ENCODE peak calls at places on chromosomes 5 and 9, in ten cellular contexts. L, G, O, C, A, D, F, Y, Q and W are unnamed samples.

GRCh38 chr5:52786937-52787599 is 648 bp upstream of the ITGA1 start:
- DNase-seq in D (peak; percentile 23), C (peak; percentile 58), G (peak; percentile 47), L (no peak), O (peak; percentile 57), A (no peak), Q (no peak), Y (no peak), F (peak; percentile 52), W (peak; percentile 32)

GRCh38 chr9:136011703-136012496 is 50.7 kb upstream of the UBAC1 start:
- DNase-seq in F (peak; percentile 78), D (peak; percentile 18), O (peak; percentile 37), G (no peak), C (peak; percentile 90), L (peak; percentile 80), Q (no peak), A (peak; percentile 65), Y (peak; percentile 88), W (peak; percentile 74)

GRCh38 chr5:139272471-139273321 is 20.8 kb upstream of the MATR3 start:
- DNase-seq in Q (no peak), D (peak; percentile 35), A (peak; percentile 64), O (peak; percentile 71), C (peak; percentile 51), G (peak; percentile 34), L (no peak), F (peak; percentile 52), Y (no peak), W (no peak)

GRCh38 chr5:106843812-106844416 is 826.8 kb downstream of the EFNA5 start:
- DNase-seq in F (no peak), L (no peak), D (peak; percentile 24), A (peak; percentile 19), G (no peak), C (no peak), Q (peak; percentile 14), Y (no peak), O (no peak), W (no peak)

GRCh38 chr9:99712214-99712613 is 109.5 kb upstream of the NR4A3 start:
- DNase-seq in A (no peak), G (no peak), D (no peak), C (no peak), F (peak; percentile 14), L (no peak), O (no peak), Y (no peak), Q (no peak), W (no peak)

GRCh38 chr5:41527201-41527779 is 16.9 kb upstream of the PLCXD3 start:
- DNase-seq in F (peak; percentile 67), L (peak; percentile 71), Y (no peak), O (peak; percentile 98), C (peak; percentile 89), Q (no peak), G (no peak), D (no peak), A (peak; percentile 100), W (no peak)

GRCh38 chr5:145681686-145682085 is 153.5 kb downstream of the PRELID2 start:
- DNase-seq in C (peak; percentile 77), Q (peak; percentile 74), Y (no peak), D (peak; percentile 78), L (peak; percentile 74), G (peak; percentile 13), A (peak; percentile 62), O (peak; percentile 84), F (peak; percentile 88), W (no peak)

GRCh38 chr9:14419302-14419937 is 105.5 kb upstream of the NFIB start:
- DNase-seq in Q (no peak), C (no peak), O (no peak), F (no peak), G (no peak), Y (no peak), A (no peak), D (no peak), L (no peak), W (no peak)

GRCh38 chr9:16329699-16330113 is 540.8 kb downstream of the BNC2 start:
- DNase-seq in L (no peak), Y (no peak), C (no peak), A (peak; percentile 90), D (no peak), Q (no peak), O (no peak), G (no peak), F (no peak), W (no peak)

GRCh38 chr5:172798422-172799215 is 27.6 kb upstream of the DUSP1 start:
- DNase-seq in C (peak; percentile 87), A (peak; percentile 95), G (no peak), F (peak; percentile 84), Y (no peak), O (peak; percentile 95), L (no peak), D (no peak), Q (no peak), W (no peak)

DNA sequence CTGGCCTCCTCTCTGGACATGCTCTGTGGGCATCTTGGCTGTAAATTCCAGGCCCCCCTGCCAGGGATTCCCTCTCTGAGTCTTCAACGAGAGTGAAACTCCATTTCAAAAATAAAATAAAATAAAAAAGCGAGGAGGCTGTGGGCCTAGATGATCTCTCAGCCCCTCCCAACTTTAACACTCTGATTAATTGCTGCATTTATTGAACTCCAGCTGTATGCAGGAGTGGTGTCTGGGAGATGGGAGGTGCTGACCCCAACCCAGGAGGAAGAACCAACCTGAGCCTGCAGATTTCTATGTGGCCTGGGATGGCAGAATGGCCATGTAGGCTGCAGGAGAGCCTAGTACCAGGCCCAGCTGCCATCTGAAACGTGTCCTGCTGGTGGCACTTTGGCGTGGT is 154.5 kb upstream of the IER5L start:
- DNase-seq in A (no peak), C (no peak), Q (no peak), Y (no peak), F (no peak), O (no peak), D (no peak), L (no peak), G (no peak), W (no peak)
- H3K4me1 ChIP-seq in A (peaks cover 20% of the 10 kb centered on the region), C (peaks cover 26% of the 10 kb centered on the region), Q (peaks cover 18% of the 10 kb centered on the region), Y (peaks cover 18% of the 10 kb centered on the region), F (peaks cover 58% of the 10 kb centered on the region), O (peaks cover 32% of the 10 kb centered on the region), D (peaks cover 35% of the 10 kb centered on the region), L (peaks cover 27% of the 10 kb centered on the region), G (peaks cover 22% of the 10 kb centered on the region), W (peaks cover 47% of the 10 kb centered on the region)

GRCh38 chr5:115810776-115811175 is 5.7 kb downstream of the CDO1 start:
- DNase-seq in O (peak; percentile 56), Q (no peak), G (no peak), D (no peak), L (no peak), A (peak; percentile 75), C (no peak), Y (no peak), F (peak; percentile 91), W (no peak)

GRCh38 chr5:115811406-115811805 is 5.1 kb downstream of the CDO1 start:
- DNase-seq in D (no peak), C (no peak), O (no peak), A (no peak), Q (no peak), F (no peak), Y (no peak), G (no peak), L (no peak), W (no peak)

GRCh38 chr5:115809946-115810345 is 6.5 kb downstream of the CDO1 start:
- DNase-seq in O (no peak), L (no peak), F (no peak), C (no peak), Q (no peak), D (no peak), Y (no peak), G (no peak), A (no peak), W (no peak)

GRCh38 chr5:115813719-115814118 is 2.7 kb downstream of the CDO1 start:
- DNase-seq in D (no peak), Y (no peak), G (no peak), C (no peak), Q (peak; percentile 2), F (no peak), L (no peak), O (no peak), A (peak; percentile 1), W (no peak)

DNA sequence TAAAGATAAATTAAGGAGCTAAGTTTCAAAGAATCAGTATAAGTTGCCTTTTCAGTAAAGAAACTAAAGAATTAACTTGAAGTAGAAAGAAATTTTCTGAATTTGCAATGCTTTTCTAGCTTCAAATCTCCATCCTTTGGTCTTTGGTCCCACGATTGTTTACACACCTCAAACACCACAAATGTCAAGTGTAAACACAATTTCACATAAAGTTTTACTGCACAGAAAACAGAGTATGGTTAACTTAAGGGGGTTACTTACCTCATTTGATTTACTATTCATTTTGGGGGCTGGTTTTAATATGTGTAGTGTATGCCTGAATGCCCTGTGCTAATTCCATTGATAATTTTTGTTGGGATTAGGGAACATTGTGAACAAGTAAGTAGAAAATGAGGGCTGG is 4.1 kb downstream of the CDO1 start:
- DNase-seq in A (no peak), G (no peak), L (no peak), F (no peak), Q (no peak), D (no peak), C (no peak), O (no peak), Y (no peak), W (no peak)
- H3K4me3 ChIP-seq in A (no peak overlapping the region), G (no peak overlapping the region), L (no peak overlapping the region), F (no peak overlapping the region), Q (no peak overlapping the region), D (no peak overlapping the region), C (no peak overlapping the region), O (no peak overlapping the region), Y (no peak overlapping the region), W (no peak overlapping the region)

GRCh38 chr5:16487448-16487847 is 21.8 kb upstream of the ZNF622 start:
- DNase-seq in F (no peak), A (no peak), O (no peak), D (no peak), Q (no peak), G (no peak), L (no peak), Y (no peak), C (no peak), W (no peak)
- H3K4me1 ChIP-seq in F (peaks cover 9% of the 10 kb centered on the region), A (no peaks in the 10 kb centered on the region), O (peaks cover 4% of the 10 kb centered on the region), D (no peaks in the 10 kb centered on the region), Q (no peaks in the 10 kb centered on the region), G (no peaks in the 10 kb centered on the region), L (no peaks in the 10 kb centered on the region), Y (peaks cover 68% of the 10 kb centered on the region), C (no peaks in the 10 kb centered on the region), W (no peaks in the 10 kb centered on the region)

GRCh38 chr5:37838933-37839341 is 904 bp downstream of the GDNF start:
- DNase-seq in G (no peak), L (no peak), Y (no peak), D (no peak), F (peak; percentile 39), A (no peak), C (no peak), Q (peak; percentile 27), O (peak; percentile 46), W (no peak)

GRCh38 chr5:37839441-37840035 is 303 bp downstream of the GDNF start:
- DNase-seq in Y (peak; percentile 78), D (no peak), L (peak; percentile 77), Q (peak; percentile 73), C (no peak), G (no peak), F (peak; percentile 84), A (peak; percentile 71), O (peak; percentile 88), W (no peak)

GRCh38 chr5:37836173-37837100 is 3.4 kb downstream of the GDNF start:
- DNase-seq in G (no peak), Q (peak; percentile 70), C (no peak), A (peak; percentile 51), Y (peak; percentile 59), O (peak; percentile 78), L (peak; percentile 48), D (no peak), F (peak; percentile 77), W (no peak)

GRCh38 chr5:37837101-37838032 is 2.5 kb downstream of the GDNF start:
- DNase-seq in A (peak; percentile 74), Y (peak; percentile 87), D (peak; percentile 45), F (peak; percentile 96), O (peak; percentile 95), G (peak; percentile 3), Q (peak; percentile 78), L (peak; percentile 79), C (peak; percentile 83), W (peak; percentile 73)

GRCh38 chr5:37838152-37838932 is 1.5 kb downstream of the GDNF start:
- DNase-seq in C (no peak), O (peak; percentile 82), D (no peak), L (peak; percentile 39), A (peak; percentile 52), F (peak; percentile 83), Y (peak; percentile 64), Q (peak; percentile 82), G (no peak), W (no peak)
- H3K4me3 ChIP-seq in C (peak overlapping the region; percentile 44), O (peak overlapping the region; percentile 90), D (no peak overlapping the region), L (peak overlapping the region; percentile 32), A (peak overlapping the region; percentile 39), F (peak overlapping the region; percentile 81), Y (peak overlapping the region; percentile 73), Q (peak overlapping the region; percentile 44), G (no peak overlapping the region), W (peak overlapping the region; percentile 7)